ENCODE peak calls at places on chromosomes 16 and 17, in four cellular contexts. One of them, this sample, is unnamed.

GRCh38 chr17:44971776-44972483 is 3.8 kb upstream of the C1QL1 start:
- DNase-seq in NCI-H2029: no peak
- DNase-seq in effector memory CD4-positive, alpha-beta T cell: no peak
- DNase-seq in neural progenitor cell: no peak
- DNase-seq in this sample: peak

GRCh38 chr17:76820039-76820438 is 48.2 kb upstream of the MGAT5B start:
- DNase-seq in NCI-H2029: no peak
- DNase-seq in effector memory CD4-positive, alpha-beta T cell: no peak
- DNase-seq in neural progenitor cell: no peak
- DNase-seq in this sample: no peak

GRCh38 chr17:71802663-71803062 is 318.2 kb upstream of the SOX9 start:
- DNase-seq in neural progenitor cell: no peak
- DNase-seq in NCI-H2029: no peak
- DNase-seq in effector memory CD4-positive, alpha-beta T cell: no peak
- DNase-seq in this sample: no peak

GRCh38 chr17:19958023-19958422 is 19.6 kb downstream of the AKAP10 start:
- DNase-seq in NCI-H2029: no peak
- DNase-seq in effector memory CD4-positive, alpha-beta T cell: no peak
- DNase-seq in neural progenitor cell: peak
- DNase-seq in this sample: peak

GRCh38 chr17:35044181-35044580 is 19.3 kb downstream of the RFFL start:
- DNase-seq in neural progenitor cell: no peak
- DNase-seq in NCI-H2029: no peak
- DNase-seq in effector memory CD4-positive, alpha-beta T cell: no peak
- DNase-seq in this sample: no peak

GRCh38 chr16:49081556-49081955 is 200.1 kb downstream of the CBLN1 start:
- DNase-seq in NCI-H2029: no peak
- DNase-seq in effector memory CD4-positive, alpha-beta T cell: no peak
- DNase-seq in neural progenitor cell: no peak
- DNase-seq in this sample: no peak

GRCh38 chr16:51939371-51940005 is 607.5 kb downstream of the TOX3 start:
- DNase-seq in effector memory CD4-positive, alpha-beta T cell: no peak
- DNase-seq in NCI-H2029: no peak
- DNase-seq in neural progenitor cell: no peak
- DNase-seq in this sample: no peak

GRCh38 chr17:65154770-65155589 is 17.8 kb downstream of the RGS9 start:
- DNase-seq in neural progenitor cell: no peak
- DNase-seq in effector memory CD4-positive, alpha-beta T cell: no peak
- DNase-seq in NCI-H2029: no peak
- DNase-seq in this sample: no peak

GRCh38 chr17:44121997-44122824 is 1.2 kb downstream of the HDAC5 start:
- DNase-seq in NCI-H2029: no peak
- DNase-seq in effector memory CD4-positive, alpha-beta T cell: no peak
- DNase-seq in neural progenitor cell: peak
- DNase-seq in this sample: no peak

GRCh38 chr16:4003576-4003975 is 112.7 kb downstream of the ADCY9 start:
- DNase-seq in NCI-H2029: no peak
- DNase-seq in effector memory CD4-positive, alpha-beta T cell: no peak
- DNase-seq in neural progenitor cell: no peak
- DNase-seq in this sample: no peak

GRCh38 chr17:6413073-6413472 is 21.8 kb downstream of the AIPL1 start:
- DNase-seq in effector memory CD4-positive, alpha-beta T cell: no peak
- DNase-seq in NCI-H2029: no peak
- DNase-seq in neural progenitor cell: peak
- DNase-seq in this sample: no peak

GRCh38 chr16:13426279-13426678 is 493.7 kb upstream of the ERCC4 start:
- DNase-seq in neural progenitor cell: peak
- DNase-seq in NCI-H2029: no peak
- DNase-seq in effector memory CD4-positive, alpha-beta T cell: no peak
- DNase-seq in this sample: no peak

GRCh38 chr17:2101448-2102257 is 46.8 kb downstream of the HIC1 start:
- DNase-seq in effector memory CD4-positive, alpha-beta T cell: no peak
- DNase-seq in NCI-H2029: peak
- DNase-seq in neural progenitor cell: no peak
- DNase-seq in this sample: no peak

GRCh38 chr16:85986931-85987749 is 88.2 kb downstream of the IRF8 start:
- DNase-seq in neural progenitor cell: peak
- DNase-seq in effector memory CD4-positive, alpha-beta T cell: peak
- DNase-seq in NCI-H2029: no peak
- DNase-seq in this sample: no peak

GRCh38 chr17:42982266-42982665 is 1.9 kb downstream of the RUNDC1 start:
- DNase-seq in effector memory CD4-positive, alpha-beta T cell: no peak
- DNase-seq in neural progenitor cell: no peak
- DNase-seq in NCI-H2029: no peak
- DNase-seq in this sample: no peak

GRCh38 chr16:52309761-52310416 is 237.1 kb downstream of the TOX3 start:
- DNase-seq in neural progenitor cell: no peak
- DNase-seq in NCI-H2029: no peak
- DNase-seq in effector memory CD4-positive, alpha-beta T cell: no peak
- DNase-seq in this sample: no peak

GRCh38 chr16:7268182-7268581 is 64.5 kb upstream of the RBFOX1 start:
- DNase-seq in NCI-H2029: peak
- DNase-seq in neural progenitor cell: peak
- DNase-seq in effector memory CD4-positive, alpha-beta T cell: no peak
- DNase-seq in this sample: peak

GRCh38 chr16:278863-279366 is 1.5 kb upstream of the ARHGDIG start:
- DNase-seq in NCI-H2029: peak
- DNase-seq in effector memory CD4-positive, alpha-beta T cell: no peak
- DNase-seq in neural progenitor cell: peak
- DNase-seq in this sample: no peak

GRCh38 chr16:2846511-2847310 is 11.3 kb downstream of the PRSS22 start:
- DNase-seq in neural progenitor cell: no peak
- DNase-seq in effector memory CD4-positive, alpha-beta T cell: no peak
- DNase-seq in NCI-H2029: no peak
- DNase-seq in this sample: no peak

GRCh38 chr17:61458000-61458399 is 5.8 kb downstream of the TBX4 start:
- DNase-seq in NCI-H2029: no peak
- DNase-seq in neural progenitor cell: no peak
- DNase-seq in effector memory CD4-positive, alpha-beta T cell: no peak
- DNase-seq in this sample: no peak

GRCh38 chr17:9003355-9004131 is 17.8 kb upstream of the NTN1 start:
- DNase-seq in NCI-H2029: no peak
- DNase-seq in neural progenitor cell: peak
- DNase-seq in effector memory CD4-positive, alpha-beta T cell: no peak
- DNase-seq in this sample: peak

GRCh38 chr16:66874079-66874775 is 6.1 kb upstream of the PDP2 start:
- DNase-seq in neural progenitor cell: no peak
- DNase-seq in NCI-H2029: no peak
- DNase-seq in effector memory CD4-positive, alpha-beta T cell: no peak
- DNase-seq in this sample: no peak

GRCh38 chr17:61335105-61335844 is 64.4 kb upstream of the TBX2 start:
- DNase-seq in effector memory CD4-positive, alpha-beta T cell: no peak
- DNase-seq in NCI-H2029: no peak
- DNase-seq in neural progenitor cell: no peak
- DNase-seq in this sample: no peak

GRCh38 chr16:69195371-69196029 is 8.5 kb downstream of the SNTB2 start:
- DNase-seq in NCI-H2029: peak
- DNase-seq in neural progenitor cell: no peak
- DNase-seq in effector memory CD4-positive, alpha-beta T cell: no peak
- DNase-seq in this sample: no peak

GRCh38 chr17:21059761-21060160 is 16.9 kb upstream of the USP22 start:
- DNase-seq in effector memory CD4-positive, alpha-beta T cell: no peak
- DNase-seq in NCI-H2029: no peak
- DNase-seq in neural progenitor cell: no peak
- DNase-seq in this sample: no peak

GRCh38 chr16:69123894-69124293 is 8.5 kb downstream of the CHTF8 start:
- DNase-seq in NCI-H2029: no peak
- DNase-seq in neural progenitor cell: peak
- DNase-seq in effector memory CD4-positive, alpha-beta T cell: peak
- DNase-seq in this sample: peak

GRCh38 chr17:750431-751037 is 1.5 kb downstream of the GEMIN4 start:
- DNase-seq in neural progenitor cell: no peak
- DNase-seq in effector memory CD4-positive, alpha-beta T cell: no peak
- DNase-seq in NCI-H2029: no peak
- DNase-seq in this sample: no peak

GRCh38 chr17:82882715-82883446 is 43.1 kb upstream of the ZNF750 start:
- DNase-seq in NCI-H2029: peak
- DNase-seq in effector memory CD4-positive, alpha-beta T cell: peak
- DNase-seq in neural progenitor cell: no peak
- DNase-seq in this sample: no peak

GRCh38 chr17:10843806-10844205 is 5.9 kb upstream of the PIRT start:
- DNase-seq in effector memory CD4-positive, alpha-beta T cell: no peak
- DNase-seq in NCI-H2029: no peak
- DNase-seq in neural progenitor cell: no peak
- DNase-seq in this sample: no peak

This sample was measured in frontal cortex.